ENCODE peak calls at places on chromosomes 6 and 20, in ten cellular contexts. O, P, X, Z, N, M, Y, K, L and H are unnamed samples.

GRCh38 chr20:54207743-54208491 is at the start of gene PFDN4:
- DNase-seq in O (peak; percentile 88), P (peak; percentile 84), X (peak; percentile 95), Z (peak; percentile 74), N (peak; percentile 83), M (peak; percentile 92), Y (peak; percentile 93), K (peak; percentile 70), L (peak; percentile 74), H (peak; percentile 91)

GRCh38 chr20:33372993-33373441 is 28.3 kb downstream of the CDK5RAP1 start:
- DNase-seq in O (no peak), P (no peak), X (no peak), Z (no peak), N (no peak), M (no peak), Y (no peak), K (no peak), L (no peak), H (no peak)

GRCh38 chr6:166058064-166058739 is 109.4 kb downstream of the TBXT start:
- DNase-seq in O (no peak), P (peak; percentile 55), X (no peak), Z (peak; percentile 71), N (peak; percentile 65), M (peak; percentile 63), Y (no peak), K (no peak), L (peak; percentile 56), H (no peak)

GRCh38 chr6:42372699-42373098 is 79.0 kb downstream of the TRERF1 start:
- DNase-seq in O (no peak), P (no peak), X (no peak), Z (no peak), N (no peak), M (no peak), Y (no peak), K (no peak), L (no peak), H (no peak)

GRCh38 chr6:170006524-170007467 is 255.4 kb downstream of the ERMARD start:
- DNase-seq in O (no peak), P (no peak), X (no peak), Z (no peak), N (no peak), M (no peak), Y (peak; percentile 62), K (no peak), L (no peak), H (peak; percentile 61)

GRCh38 chr6:30260036-30260504 is 46.9 kb upstream of the TRIM26 start:
- DNase-seq in O (no peak), P (no peak), X (no peak), Z (no peak), N (no peak), M (peak; percentile 27), Y (peak; percentile 76), K (no peak), L (no peak), H (peak; percentile 66)

GRCh38 chr20:39850236-39850635 is 838.8 kb downstream of the MAFB start:
- DNase-seq in O (no peak), P (no peak), X (no peak), Z (no peak), N (no peak), M (no peak), Y (no peak), K (no peak), L (no peak), H (no peak)

GRCh38 chr6:163148781-163149534 is 265.6 kb upstream of the QKI start:
- DNase-seq in O (no peak), P (no peak), X (no peak), Z (no peak), N (no peak), M (no peak), Y (no peak), K (no peak), L (no peak), H (no peak)

GRCh38 chr6:107991061-107991460 is 33.1 kb upstream of the SEC63 start:
- DNase-seq in O (no peak), P (no peak), X (no peak), Z (no peak), N (no peak), M (no peak), Y (no peak), K (no peak), L (no peak), H (no peak)

GRCh38 chr6:12849420-12850200 is 133.0 kb downstream of the PHACTR1 start:
- DNase-seq in O (no peak), P (no peak), X (no peak), Z (peak; percentile 12), N (no peak), M (no peak), Y (no peak), K (no peak), L (peak; percentile 9), H (no peak)

GRCh38 chr6:131135244-131136020 is at the start of gene AKAP7:
- DNase-seq in O (peak; percentile 75), P (peak; percentile 83), X (peak; percentile 75), Z (peak; percentile 48), N (peak; percentile 82), M (peak; percentile 85), Y (peak; percentile 93), K (peak; percentile 47), L (peak; percentile 37), H (peak; percentile 93)

GRCh38 chr20:3614509-3614908 is 48.7 kb downstream of the GFRA4 start:
- DNase-seq in O (no peak), P (no peak), X (no peak), Z (peak; percentile 6), N (no peak), M (no peak), Y (no peak), K (no peak), L (no peak), H (no peak)

GRCh38 chr6:32741203-32741960 is at the start of gene HLA-DQA2:
- DNase-seq in O (no peak), P (no peak), X (no peak), Z (no peak), N (no peak), M (no peak), Y (no peak), K (no peak), L (no peak), H (no peak)

GRCh38 chr20:7220755-7221154 is 453.3 kb downstream of the BMP2 start:
- DNase-seq in O (no peak), P (no peak), X (no peak), Z (no peak), N (no peak), M (no peak), Y (no peak), K (no peak), L (no peak), H (no peak)

DNA sequence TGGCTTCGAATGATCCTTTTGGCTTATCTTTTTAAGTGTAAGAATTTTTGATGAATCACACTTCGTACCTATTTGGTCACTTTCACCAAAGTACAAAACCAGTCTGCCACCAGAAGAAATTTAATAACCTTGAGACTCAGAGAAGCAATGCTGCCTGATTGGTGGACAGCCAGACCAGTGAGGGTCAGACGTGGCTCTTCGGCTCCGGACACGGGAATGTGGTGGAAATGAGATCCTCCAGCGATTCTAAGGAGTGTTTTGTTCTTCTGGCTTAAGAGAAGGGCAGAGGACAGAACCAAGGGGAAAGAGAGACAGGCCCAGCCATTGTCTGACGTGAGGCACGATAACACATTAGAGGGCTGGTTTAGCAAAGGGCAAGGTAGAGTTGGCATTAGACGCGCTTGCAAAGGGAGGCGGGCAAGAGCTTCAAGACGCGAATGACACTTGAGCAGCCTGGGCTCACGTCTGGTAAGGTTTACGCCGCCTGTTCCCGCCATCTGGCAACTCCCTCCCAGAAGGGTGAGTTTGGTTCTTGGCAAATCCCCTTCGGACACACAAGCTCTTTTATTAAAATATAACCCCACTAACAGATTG is 49.9 kb upstream of the EZR start:
- DNase-seq in O (no peak), P (no peak), X (peak; percentile 60), Z (peak; percentile 82), N (no peak), M (no peak), Y (no peak), K (no peak), L (peak; percentile 9), H (no peak)
- H3K4me3 ChIP-seq in O (peak overlapping the region; percentile 45), P (peak overlapping the region; percentile 44), X (peak overlapping the region; percentile 41), Z (peak overlapping the region; percentile 50), N (peak overlapping the region; percentile 70), M (no peak overlapping the region), Y (peak overlapping the region; percentile 37), K (peak overlapping the region; percentile 66), L (peak overlapping the region; percentile 55), H (peak overlapping the region; percentile 57)

GRCh38 chr20:608970-609369 is 1.1 kb downstream of the TCF15 start:
- DNase-seq in O (no peak), P (no peak), X (no peak), Z (no peak), N (no peak), M (no peak), Y (no peak), K (no peak), L (no peak), H (peak; percentile 43)
- H3K27ac ChIP-seq in O (no peak overlapping the region), P (peak overlapping the region; percentile 61), X (no peak overlapping the region), Z (no peak overlapping the region), N (peak overlapping the region; percentile 94), M (no peak overlapping the region), Y (no peak overlapping the region), K (no peak overlapping the region), L (no peak overlapping the region), H (no peak overlapping the region)

GRCh38 chr6:26249959-26250805 is 114.8 kb upstream of the BTN3A2 start:
- DNase-seq in O (peak; percentile 84), P (peak; percentile 33), X (peak; percentile 39), Z (peak; percentile 74), N (peak; percentile 31), M (peak; percentile 88), Y (peak; percentile 78), K (peak; percentile 77), L (peak; percentile 64), H (peak; percentile 71)
- H3K4me3 ChIP-seq in O (peak overlapping the region; percentile 54), P (peak overlapping the region; percentile 64), X (peak overlapping the region; percentile 43), Z (peak overlapping the region; percentile 85), N (peak overlapping the region; percentile 63), M (peak overlapping the region; percentile 82), Y (peak overlapping the region; percentile 24), K (peak overlapping the region; percentile 72), L (peak overlapping the region; percentile 80), H (peak overlapping the region; percentile 50)

GRCh38 chr6:50030350-50030749 is 8.6 kb upstream of the DEFB110 start:
- DNase-seq in O (no peak), P (no peak), X (no peak), Z (no peak), N (no peak), M (no peak), Y (no peak), K (no peak), L (no peak), H (no peak)

GRCh38 chr6:50025258-50025657 is 3.5 kb upstream of the DEFB110 start:
- DNase-seq in O (no peak), P (no peak), X (no peak), Z (no peak), N (no peak), M (no peak), Y (no peak), K (no peak), L (no peak), H (no peak)

DNA sequence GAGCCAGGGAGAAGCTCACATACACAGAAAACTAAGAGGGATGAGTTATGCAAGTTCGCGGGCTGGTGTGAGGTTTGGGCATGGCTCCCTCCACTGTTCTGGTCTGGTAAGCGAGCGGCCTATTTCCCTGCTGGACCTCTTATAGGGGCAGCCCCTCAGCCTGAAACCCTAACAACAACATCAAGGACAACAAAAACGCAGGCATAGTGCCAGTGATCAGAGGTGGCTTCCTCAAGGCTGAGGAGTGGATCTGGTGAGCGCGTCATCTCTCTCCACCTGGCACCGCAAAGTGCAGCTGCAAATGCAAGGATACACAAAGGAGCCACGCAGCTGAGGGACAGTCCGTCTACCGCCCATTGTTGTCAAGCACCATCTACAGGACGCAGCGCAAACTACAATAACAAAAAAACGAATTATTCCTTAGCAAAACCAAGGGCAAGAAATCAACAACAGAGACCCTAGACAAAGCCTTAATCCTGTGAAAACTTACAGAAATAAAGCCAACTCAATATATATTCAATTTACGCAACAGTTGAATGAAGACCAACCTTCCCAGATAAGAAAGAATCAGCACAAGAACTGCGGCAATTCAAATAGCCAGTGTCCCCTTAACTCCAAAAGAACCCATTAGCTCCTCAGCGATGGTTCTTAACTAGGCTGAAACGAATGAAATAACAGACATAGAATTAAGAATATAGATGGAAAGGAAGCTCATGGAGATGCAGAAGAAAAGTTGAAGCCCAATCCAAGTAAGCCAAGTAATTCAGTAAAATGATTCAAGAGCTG is 9.2 kb upstream of the DEFB110 start:
- DNase-seq in O (no peak), P (no peak), X (peak; percentile 11), Z (no peak), N (no peak), M (peak; percentile 58), Y (no peak), K (no peak), L (no peak), H (no peak)
- H3K27ac ChIP-seq in O (no peak overlapping the region), P (no peak overlapping the region), X (no peak overlapping the region), Z (no peak overlapping the region), N (no peak overlapping the region), M (no peak overlapping the region), Y (no peak overlapping the region), K (no peak overlapping the region), L (no peak overlapping the region), H (no peak overlapping the region)